ENCODE peak calls at places on chromosome 17, in seven cellular contexts. Q is nephron progenitor cell, L is suprapubic skin, E is AG09319, U is HFFc6, C is heart left ventricle, D is dorsolateral prefrontal cortex. X is an unnamed sample.

GRCh38 chr17:21168555-21168865 is 41.7 kb downstream of the DHRS7B start:
- DNase-seq in C (no peak), E (no peak), Q (no peak), D (no peak), U (no peak), L (no peak), X (no peak)

GRCh38 chr17:77873518-77874302 is 84.8 kb upstream of the TNRC6C start:
- DNase-seq in Q (no peak), L (no peak), C (no peak), E (no peak), D (no peak), U (no peak), X (no peak)

GRCh38 chr17:75844530-75845057 is 390 bp upstream of the UNC13D start:
- DNase-seq in U (no peak), E (no peak), L (peak; percentile 82), Q (no peak), D (no peak), C (no peak), X (no peak)

GRCh38 chr17:59627770-59628171 is 8.1 kb downstream of the CLTC start:
- DNase-seq in E (no peak), U (no peak), D (no peak), L (no peak), C (no peak), Q (no peak), X (no peak)

GRCh38 chr17:81966343-81967243 is 5.6 kb upstream of the NOTUM start:
- DNase-seq in E (no peak), L (no peak), C (peak; percentile 65), U (no peak), D (no peak), Q (peak; percentile 69), X (peak; percentile 54)

GRCh38 chr17:57701121-57701520 is 44.0 kb downstream of the CCDC182 start:
- DNase-seq in D (no peak), Q (no peak), L (no peak), U (no peak), C (no peak), E (no peak), X (no peak)

GRCh38 chr17:79627184-79627765 is 16.4 kb upstream of the RBFOX3 start:
- DNase-seq in Q (no peak), E (no peak), U (no peak), L (peak; percentile 54), D (no peak), C (peak; percentile 3), X (no peak)

GRCh38 chr17:76271669-76272540 is 6.8 kb downstream of the UBALD2 start:
- DNase-seq in Q (no peak), L (no peak), E (no peak), C (no peak), D (no peak), U (no peak), X (no peak)

GRCh38 chr17:79005063-79005861 is 4.3 kb downstream of the CANT1 start:
- DNase-seq in C (no peak), Q (no peak), E (no peak), D (no peak), U (no peak), L (peak; percentile 76), X (no peak)

GRCh38 chr17:61454095-61454931 is 2.1 kb downstream of the TBX4 start:
- DNase-seq in E (no peak), U (no peak), Q (peak; percentile 53), C (no peak), D (no peak), L (peak; percentile 70), X (no peak)

GRCh38 chr17:47013341-47013740 is 34.3 kb upstream of the RPRML start:
- DNase-seq in U (no peak), C (no peak), D (no peak), L (no peak), E (no peak), Q (no peak), X (no peak)

GRCh38 chr17:39239640-39240314 is 14.0 kb upstream of the STAC2 start:
- DNase-seq in D (no peak), U (no peak), L (no peak), E (no peak), C (no peak), Q (peak; percentile 76), X (no peak)

GRCh38 chr17:32487460-32488176 is 825 bp downstream of the CDK5R1 start:
- DNase-seq in U (no peak), C (no peak), L (no peak), D (no peak), E (no peak), Q (peak; percentile 55), X (no peak)
- TF ChIP-seq CTCF in U (no peak), C (no peak), L (no peak), D (no peak), E (no peak), Q (no peak), X (no peak)

GRCh38 chr17:34584805-34585416 is 5.5 kb downstream of the TMEM132E start:
- DNase-seq in U (peak; percentile 41), Q (no peak), D (no peak), C (no peak), L (no peak), E (no peak), X (no peak)
- TF ChIP-seq CTCF in U (peak; percentile 54), Q (no peak), D (peak; percentile 36), C (peak; percentile 12), L (no peak), E (no peak), X (peak; percentile 41)

GRCh38 chr17:63433746-63434591 is 12.1 kb downstream of the CYB561 start:
- DNase-seq in L (peak; percentile 92), E (peak; percentile 89), U (peak; percentile 94), Q (no peak), D (no peak), C (peak; percentile 79), X (no peak)
- TF ChIP-seq CTCF in L (no peak), E (peak; percentile 24), U (peak; percentile 9), Q (no peak), D (no peak), C (no peak), X (no peak)

GRCh38 chr17:35174835-35175334 is 19.3 kb downstream of the SLC35G3 start:
- DNase-seq in Q (no peak), U (no peak), E (no peak), D (no peak), L (no peak), C (no peak), X (no peak)
- TF ChIP-seq CTCF in Q (no peak), U (no peak), E (no peak), D (no peak), L (no peak), C (no peak), X (no peak)

GRCh38 chr17:7846765-7847661 is 7.9 kb upstream of the TMEM88 start:
- DNase-seq in L (peak; percentile 77), C (no peak), D (no peak), E (no peak), Q (no peak), U (no peak), X (no peak)
- TF ChIP-seq CTCF in L (no peak), C (no peak), D (no peak), E (no peak), Q (no peak), U (no peak), X (no peak)

GRCh38 chr17:45989759-45990158 is 9.3 kb upstream of the STH start:
- DNase-seq in U (no peak), Q (no peak), E (no peak), L (no peak), D (no peak), C (no peak), X (no peak)

GRCh38 chr17:45991341-45991740 is 7.7 kb upstream of the STH start:
- DNase-seq in Q (no peak), C (no peak), L (no peak), U (no peak), D (no peak), E (no peak), X (no peak)

GRCh38 chr17:45992175-45992574 is 6.9 kb upstream of the STH start:
- DNase-seq in L (no peak), D (no peak), C (no peak), E (no peak), Q (no peak), U (no peak), X (no peak)

GRCh38 chr17:45992904-45993303 is 6.1 kb upstream of the STH start:
- DNase-seq in D (no peak), C (no peak), L (no peak), Q (no peak), E (no peak), U (no peak), X (no peak)

GRCh38 chr17:45990836-45991235 is 8.2 kb upstream of the STH start:
- DNase-seq in C (no peak), E (no peak), L (no peak), Q (no peak), U (no peak), D (no peak), X (no peak)
- TF ChIP-seq CTCF in C (no peak), E (no peak), L (no peak), Q (no peak), U (peak; percentile 29), D (no peak), X (peak; percentile 17)

GRCh38 chr17:11909348-11909747 is 87.9 kb downstream of the ZNF18 start:
- DNase-seq in D (no peak), Q (peak; percentile 6), U (no peak), E (no peak), C (no peak), L (no peak), X (no peak)
- TF ChIP-seq CTCF in D (no peak), Q (peak; percentile 28), U (no peak), E (no peak), C (no peak), L (no peak), X (no peak)

X was measured in neural crest cell.